ENCODE peak calls at places on chromosomes 1 and 21, in six cellular contexts. A is right lobe of liver; E is heart right ventricle; D is CD4-positive, CD25-positive, alpha-beta regulatory T cell; V is CD8-positive, alpha-beta memory T cell; B is psoas muscle. F is an unnamed sample.

GRCh38 chr1:227885648-227886502 is 61.9 kb downstream of the WNT9A start:
- DNase-seq in A (peak; percentile 39), E (peak; percentile 73), D (no peak), V (no peak), B (peak; percentile 84), F (no peak)

GRCh38 chr1:26363549-26364448 is 8.8 kb downstream of the ZNF683 start:
- DNase-seq in A (peak; percentile 82), E (peak; percentile 75), D (peak; percentile 86), V (peak; percentile 76), B (peak; percentile 83), F (peak; percentile 80)

GRCh38 chr1:157721985-157722384 is 21.4 kb upstream of the FCRL3 start:
- DNase-seq in A (no peak), E (no peak), D (no peak), V (no peak), B (no peak), F (no peak)

GRCh38 chr1:156276532-156276931 is 6.1 kb downstream of the SMG5 start:
- DNase-seq in A (no peak), E (no peak), D (no peak), V (no peak), B (no peak), F (no peak)

GRCh38 chr1:28509705-28510349 is 4.0 kb downstream of the RCC1 start:
- DNase-seq in A (no peak), E (no peak), D (peak; percentile 35), V (no peak), B (no peak), F (no peak)

GRCh38 chr1:109161836-109162606 is 48.1 kb downstream of the ELAPOR1 start:
- DNase-seq in A (no peak), E (peak; percentile 34), D (peak; percentile 68), V (peak; percentile 25), B (no peak), F (peak; percentile 29)

GRCh38 chr1:119440908-119441307 is 26.0 kb downstream of the HSD3B2 start:
- DNase-seq in A (no peak), E (no peak), D (no peak), V (no peak), B (no peak), F (no peak)

GRCh38 chr1:34681481-34682451 is 73.1 kb upstream of the GJB5 start:
- DNase-seq in A (peak; percentile 50), E (no peak), D (peak; percentile 55), V (no peak), B (no peak), F (peak; percentile 6)

GRCh38 chr1:164707868-164708331 is 148.9 kb downstream of the PBX1 start:
- DNase-seq in A (no peak), E (no peak), D (no peak), V (no peak), B (peak; percentile 81), F (no peak)

GRCh38 chr1:34590211-34590623 is 164.6 kb upstream of the GJB5 start:
- DNase-seq in A (no peak), E (no peak), D (no peak), V (no peak), B (no peak), F (no peak)

GRCh38 chr1:76833151-76833550 is 34.1 kb upstream of the ST6GALNAC5 start:
- DNase-seq in A (no peak), E (no peak), D (no peak), V (no peak), B (no peak), F (no peak)

GRCh38 chr1:54681396-54681795 is 34.3 kb upstream of the TTC4 start:
- DNase-seq in A (no peak), E (no peak), D (no peak), V (no peak), B (no peak), F (peak; percentile 14)

GRCh38 chr1:3921786-3922185 is 21.7 kb upstream of the C1orf174 start:
- DNase-seq in A (no peak), E (no peak), D (no peak), V (no peak), B (no peak), F (no peak)

GRCh38 chr1:186953876-186954275 is 125.1 kb downstream of the PLA2G4A start:
- DNase-seq in A (no peak), E (no peak), D (no peak), V (no peak), B (no peak), F (no peak)

GRCh38 chr1:235098547-235098946 is 30.1 kb downstream of the TOMM20 start:
- DNase-seq in A (peak; percentile 21), E (no peak), D (no peak), V (no peak), B (no peak), F (no peak)

GRCh38 chr21:46656820-46657219 is 21.3 kb downstream of the PRMT2 start:
- DNase-seq in A (no peak), E (no peak), D (no peak), V (no peak), B (no peak), F (no peak)

GRCh38 chr1:57252597-57253306 is 171.1 kb downstream of the DAB1 start:
- DNase-seq in A (no peak), E (no peak), D (no peak), V (no peak), B (no peak), F (no peak)

GRCh38 chr1:27366411-27367159 is at the start of gene MAP3K6:
- DNase-seq in A (peak; percentile 82), E (peak; percentile 90), D (peak; percentile 49), V (no peak), B (peak; percentile 95), F (peak; percentile 43)

GRCh38 chr1:171743014-171743870 is 1.4 kb upstream of the VAMP4 start:
- DNase-seq in A (no peak), E (no peak), D (peak; percentile 49), V (no peak), B (no peak), F (no peak)

GRCh38 chr21:25296239-25296638 is 311.0 kb downstream of the MRPL39 start:
- DNase-seq in A (no peak), E (no peak), D (no peak), V (no peak), B (no peak), F (no peak)

GRCh38 chr1:241998412-241998921 is 431 bp downstream of the MAP1LC3C start:
- DNase-seq in A (peak; percentile 57), E (peak; percentile 72), D (peak; percentile 51), V (peak; percentile 17), B (peak; percentile 87), F (peak; percentile 36)

DNA sequence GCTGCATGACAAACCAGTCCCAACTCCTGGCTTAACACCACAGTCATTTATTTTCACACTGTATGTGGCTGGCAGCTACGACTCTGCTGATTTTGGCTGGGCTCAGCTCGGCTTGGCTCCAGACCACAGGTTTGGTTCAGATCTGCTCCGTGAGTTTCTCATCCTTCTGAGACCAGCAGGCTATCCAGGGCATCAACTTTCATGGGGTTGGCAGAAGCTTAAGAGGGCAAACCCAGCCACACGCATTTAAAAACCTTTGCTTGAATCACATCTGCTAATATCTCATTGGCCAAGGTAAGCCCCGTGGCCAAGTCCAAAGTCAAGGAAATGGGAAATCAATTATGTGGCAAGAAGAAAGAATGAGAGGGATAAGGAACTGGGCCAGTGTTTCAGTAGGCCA is 574.2 kb downstream of the MATN1 start:
- DNase-seq in A (no peak), E (no peak), D (no peak), V (no peak), B (no peak), F (no peak)
- H3K4me3 ChIP-seq in A (no peak overlapping the region), E (no peak overlapping the region), D (no peak overlapping the region), V (no peak overlapping the region), B (no peak overlapping the region), F (no peak overlapping the region)

GRCh38 chr21:37461494-37461893 is 94.9 kb downstream of the DYRK1A start:
- DNase-seq in A (no peak), E (no peak), D (peak; percentile 83), V (peak; percentile 65), B (no peak), F (peak; percentile 47)
- H3K4me1 ChIP-seq in A (peaks cover 50% of the 10 kb centered on the region), E (peaks cover 83% of the 10 kb centered on the region), D (peaks cover 60% of the 10 kb centered on the region), V (peaks cover 56% of the 10 kb centered on the region), B (peaks cover 79% of the 10 kb centered on the region), F (peaks cover 78% of the 10 kb centered on the region)

GRCh38 chr1:38994196-38994595 is 3.1 kb downstream of the AKIRIN1 start:
- DNase-seq in A (no peak), E (no peak), D (no peak), V (no peak), B (no peak), F (no peak)
- H3K36me3 ChIP-seq in A (peaks cover 3% of the 10 kb centered on the region), E (peaks cover 8% of the 10 kb centered on the region), D (peaks cover 16% of the 10 kb centered on the region), V (peaks cover 5% of the 10 kb centered on the region), B (no peaks in the 10 kb centered on the region), F (peaks cover 4% of the 10 kb centered on the region)

DNA sequence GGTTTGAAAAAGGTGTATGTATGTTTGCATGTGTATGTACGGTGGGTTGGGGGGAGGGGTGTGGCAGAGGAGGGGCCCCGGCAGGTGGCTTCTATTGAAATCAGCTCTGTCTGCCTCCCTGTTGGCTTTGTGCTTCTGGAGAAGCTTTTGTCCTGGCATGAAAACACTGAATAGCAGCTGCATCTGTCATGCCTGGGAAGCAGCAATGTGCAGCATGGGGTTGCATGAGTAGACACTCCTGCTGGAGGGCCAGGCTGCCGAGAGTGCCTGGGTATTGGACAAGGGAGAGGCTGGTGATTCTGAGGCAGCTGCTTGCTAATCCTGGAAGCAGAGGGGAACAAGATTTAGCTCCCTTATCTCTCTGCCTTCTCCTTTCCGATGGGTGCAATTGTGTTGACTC is 20.5 kb downstream of the MAPKAPK2 start:
- DNase-seq in A (no peak), E (no peak), D (no peak), V (no peak), B (peak; percentile 86), F (no peak)
- H3K4me3 ChIP-seq in A (no peak overlapping the region), E (no peak overlapping the region), D (no peak overlapping the region), V (no peak overlapping the region), B (no peak overlapping the region), F (no peak overlapping the region)

GRCh38 chr1:12601690-12602632 is 16.0 kb downstream of the DHRS3 start:
- DNase-seq in A (peak; percentile 73), E (no peak), D (no peak), V (no peak), B (no peak), F (no peak)
- H3K4me1 ChIP-seq in A (peaks cover 94% of the 10 kb centered on the region), E (peaks cover 85% of the 10 kb centered on the region), D (peaks cover 17% of the 10 kb centered on the region), V (peaks cover 72% of the 10 kb centered on the region), B (peaks cover 74% of the 10 kb centered on the region), F (peaks cover 58% of the 10 kb centered on the region)

DNA sequence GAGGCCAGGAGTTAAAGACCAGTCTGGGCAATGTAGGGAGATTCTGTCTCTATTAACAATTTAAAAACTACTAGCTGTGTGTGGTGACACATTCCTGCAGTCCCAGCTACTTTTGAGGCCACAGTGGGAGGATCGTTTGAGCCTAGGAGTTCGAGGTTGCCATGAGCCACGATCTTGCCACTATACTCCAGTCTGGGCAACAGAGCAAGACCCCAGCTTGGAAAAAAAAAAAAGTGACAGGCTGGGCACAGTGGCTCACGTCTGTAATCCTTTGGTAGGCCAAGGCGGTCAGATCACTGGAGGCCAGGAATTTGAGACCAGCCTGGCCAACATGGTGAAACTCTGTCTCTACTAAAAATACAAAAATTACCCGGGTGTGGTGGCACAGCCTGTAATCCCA is 26.8 kb downstream of the HP1BP3 start:
- DNase-seq in A (no peak), E (no peak), D (no peak), V (no peak), B (no peak), F (no peak)
- H3K36me3 ChIP-seq in A (peaks cover 80% of the 10 kb centered on the region), E (peaks cover 81% of the 10 kb centered on the region), D (peaks cover 84% of the 10 kb centered on the region), V (peaks cover 60% of the 10 kb centered on the region), B (peaks cover 22% of the 10 kb centered on the region), F (peaks cover 64% of the 10 kb centered on the region)

GRCh38 chr1:207047529-207047928 is 3.5 kb downstream of the YOD1 start:
- DNase-seq in A (no peak), E (no peak), D (no peak), V (no peak), B (no peak), F (no peak)
- H3K4me3 ChIP-seq in A (no peak overlapping the region), E (no peak overlapping the region), D (peak overlapping the region; percentile 28), V (no peak overlapping the region), B (peak overlapping the region; percentile 30), F (no peak overlapping the region)